ENCODE peak calls at places on chromosome X, in six cellular contexts. Y is HCT116, M is GM23338, I is GM12878, Z is K562, P is SK-N-SH. F is an unnamed sample.

GRCh38 chrX:21723814-21724213 is 34.1 kb downstream of the SMPX start:
- DNase-seq in Y (no peak), M (no peak), I (no peak), Z (no peak), P (peak; percentile 53), F (no peak)

GRCh38 chrX:42135583-42136228 is 212.4 kb upstream of the CASK start:
- DNase-seq in Y (no peak), M (no peak), I (no peak), Z (no peak), P (no peak), F (no peak)

GRCh38 chrX:15170927-15171326 is 99.0 kb downstream of the ASB9 start:
- DNase-seq in Y (no peak), M (no peak), I (no peak), Z (no peak), P (no peak), F (no peak)

GRCh38 chrX:106684207-106684606 is 42.3 kb upstream of the RNF128 start:
- DNase-seq in Y (no peak), M (no peak), I (no peak), Z (no peak), P (no peak), F (no peak)

GRCh38 chrX:71215335-71215912 is 7.6 kb upstream of the GJB1 start:
- DNase-seq in Y (no peak), M (no peak), I (no peak), Z (no peak), P (no peak), F (no peak)

GRCh38 chrX:136192839-136193414 is 45.6 kb downstream of the FHL1 start:
- DNase-seq in Y (no peak), M (no peak), I (no peak), Z (no peak), P (no peak), F (no peak)

GRCh38 chrX:6708041-6708440 is 173.1 kb upstream of the VCX3A start:
- DNase-seq in Y (no peak), M (peak; percentile 44), I (no peak), Z (no peak), P (no peak), F (no peak)

GRCh38 chrX:98398542-98398941 is 1514.8 kb downstream of the RPA4 start:
- DNase-seq in Y (no peak), M (no peak), I (no peak), Z (no peak), P (no peak), F (no peak)

GRCh38 chrX:39773923-39774803 is 323.6 kb downstream of the BCOR start:
- DNase-seq in Y (no peak), M (no peak), I (no peak), Z (peak; percentile 41), P (no peak), F (no peak)

GRCh38 chrX:109049416-109049815 is 313.1 kb upstream of the IRS4 start:
- DNase-seq in Y (no peak), M (peak; percentile 25), I (no peak), Z (no peak), P (no peak), F (no peak)

GRCh38 chrX:8504451-8504850 is 39.8 kb downstream of the VCX3B start:
- DNase-seq in Y (no peak), M (no peak), I (no peak), Z (no peak), P (no peak), F (no peak)

GRCh38 chrX:18895157-18895952 is 88.6 kb downstream of the PHKA2 start:
- DNase-seq in Y (no peak), M (no peak), I (no peak), Z (no peak), P (peak; percentile 49), F (no peak)

GRCh38 chrX:71253253-71254091 is 468 bp downstream of the ZMYM3 start:
- DNase-seq in Y (no peak), M (peak; percentile 55), I (no peak), Z (peak; percentile 77), P (peak; percentile 84), F (peak; percentile 13)

GRCh38 chrX:68180501-68181061 is 252.7 kb downstream of the OPHN1 start:
- DNase-seq in Y (no peak), M (no peak), I (no peak), Z (peak; percentile 21), P (no peak), F (no peak)

GRCh38 chrX:153708415-153708814 is 15.8 kb downstream of the BCAP31 start:
- DNase-seq in Y (no peak), M (peak; percentile 73), I (no peak), Z (peak; percentile 89), P (peak; percentile 83), F (peak; percentile 65)
- TF ChIP-seq REST in Y (no peak), M (no peak), I (no peak), Z (no peak), P (no peak), F (no peak)

DNA sequence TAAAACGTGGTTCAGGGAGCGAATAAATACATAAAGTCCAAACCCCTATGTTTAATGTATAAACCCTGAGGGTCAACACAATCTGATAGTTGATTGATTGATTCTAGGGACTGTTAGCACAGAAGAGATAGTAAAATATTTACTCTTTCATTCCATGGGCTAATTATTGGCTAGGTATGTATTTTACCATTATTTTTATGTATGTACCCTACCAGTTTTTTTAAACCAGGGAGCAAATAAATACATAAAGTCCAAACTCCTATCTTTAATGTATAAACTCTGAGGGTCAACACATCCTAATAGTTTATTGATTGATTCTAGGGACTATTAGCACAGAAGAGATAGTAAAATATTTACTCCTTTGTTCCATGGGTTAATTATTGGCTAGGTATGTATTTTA is 40.0 kb downstream of the ZFX start:
- DNase-seq in Y (no peak), M (no peak), I (no peak), Z (no peak), P (no peak), F (peak; percentile 87)
- H4K20me1 ChIP-seq in Y (no peaks in the 10 kb centered on the region), M (peaks cover 4% of the 10 kb centered on the region), I (peaks cover 4% of the 10 kb centered on the region), Z (no peaks in the 10 kb centered on the region), P (peaks cover 81% of the 10 kb centered on the region), F (peaks cover 20% of the 10 kb centered on the region)

GRCh38 chrX:46959985-46960700 is 47.9 kb downstream of the JADE3 start:
- DNase-seq in Y (no peak), M (no peak), I (no peak), Z (no peak), P (no peak), F (no peak)
- TF ChIP-seq REST in Y (no peak), M (no peak), I (no peak), Z (no peak), P (no peak), F (no peak)

DNA sequence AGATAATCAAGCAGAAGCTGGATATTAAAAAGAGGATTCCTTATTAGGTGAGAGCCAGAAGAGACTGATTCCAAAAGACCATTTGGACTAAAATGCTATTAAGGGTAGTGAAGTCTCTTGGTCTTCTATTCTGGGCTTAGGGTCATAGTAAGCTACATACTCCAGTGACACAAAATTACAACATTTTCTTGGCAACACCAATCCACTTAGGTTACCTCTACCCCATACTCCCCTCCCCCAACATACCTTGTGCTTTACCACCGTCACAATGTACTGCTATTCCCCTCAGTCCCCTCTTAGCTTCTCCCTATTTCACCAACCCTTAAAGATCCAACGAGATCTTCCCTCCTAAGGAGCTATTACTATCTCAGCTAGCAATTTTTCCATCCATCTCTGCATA is 11.4 kb downstream of the RLIM start:
- DNase-seq in Y (no peak), M (peak; percentile 15), I (no peak), Z (no peak), P (no peak), F (no peak)
- H4K20me1 ChIP-seq in Y (no peaks in the 10 kb centered on the region), M (peaks cover 4% of the 10 kb centered on the region), I (no peaks in the 10 kb centered on the region), Z (no peaks in the 10 kb centered on the region), P (peaks cover 88% of the 10 kb centered on the region), F (peaks cover 7% of the 10 kb centered on the region)

DNA sequence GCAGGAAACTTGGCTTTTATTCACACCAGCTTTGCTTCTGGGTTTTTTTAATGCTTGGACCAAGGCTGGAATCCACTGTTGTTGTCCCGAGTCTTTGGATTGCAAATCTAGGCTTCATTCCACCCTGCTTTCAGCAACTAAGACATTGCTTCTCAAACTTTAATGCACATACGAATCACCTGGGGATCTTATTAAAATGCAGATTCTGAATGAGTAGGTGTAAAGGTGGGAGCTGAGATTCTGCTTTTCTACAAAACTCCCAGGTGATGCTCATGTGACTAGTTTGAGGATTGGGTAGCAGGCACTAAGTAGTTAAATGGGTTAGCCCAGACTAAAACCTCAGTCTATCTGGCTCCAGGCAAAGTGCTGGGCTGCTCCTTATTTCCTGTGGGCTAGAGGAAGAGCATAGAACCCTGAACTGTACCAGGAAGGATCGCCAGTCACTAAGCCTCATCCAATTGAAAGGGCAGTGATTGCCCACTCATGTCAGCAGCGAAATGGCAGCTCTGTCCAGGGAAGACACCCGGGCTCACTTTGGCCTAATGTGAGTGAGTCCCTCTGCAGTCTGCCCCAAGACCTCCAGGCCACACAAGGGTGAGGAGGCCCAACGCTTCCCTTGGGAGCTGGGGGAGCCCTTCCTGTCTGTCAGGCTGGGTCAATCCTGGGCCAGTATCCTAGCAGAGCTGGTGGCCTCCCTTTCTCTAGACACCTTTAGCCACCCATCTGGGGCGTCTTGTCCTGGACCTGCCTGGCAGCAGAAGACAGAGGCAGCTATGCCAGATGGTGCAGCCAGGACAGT is 39.4 kb upstream of the GPC4 start:
- DNase-seq in Y (no peak), M (peak; percentile 53), I (no peak), Z (no peak), P (no peak), F (no peak)
- TF ChIP-seq REST in Y (no peak), M (no peak), I (no peak), Z (no peak), P (no peak), F (no peak)

F was measured in HepG2.